ENCODE peak calls at places on chromosomes 2 and 18, in ten cellular contexts. One of them, this sample, is unnamed.

GRCh38 chr2:208240641-208241209 is 14.1 kb downstream of the IDH1 start:
- DNase-seq in prostate gland: no peak
- DNase-seq in heart left ventricle: no peak
- DNase-seq in right lobe of liver: no peak
- DNase-seq in tibial nerve: no peak
- DNase-seq in adrenal gland: no peak
- DNase-seq in gastrocnemius medialis: no peak
- DNase-seq in H1: no peak
- DNase-seq in breast epithelium: no peak
- DNase-seq in HCT116: no peak
- DNase-seq in this sample: no peak

GRCh38 chr2:12352891-12353290 is 363.8 kb upstream of the TRIB2 start:
- DNase-seq in prostate gland: no peak
- DNase-seq in heart left ventricle: no peak
- DNase-seq in right lobe of liver: no peak
- DNase-seq in tibial nerve: no peak
- DNase-seq in adrenal gland: no peak
- DNase-seq in gastrocnemius medialis: no peak
- DNase-seq in H1: no peak
- DNase-seq in breast epithelium: no peak
- DNase-seq in HCT116: no peak
- DNase-seq in this sample: no peak

GRCh38 chr18:59911600-59911999 is 11.8 kb downstream of the PMAIP1 start:
- DNase-seq in prostate gland: no peak
- DNase-seq in heart left ventricle: no peak
- DNase-seq in right lobe of liver: peak
- DNase-seq in tibial nerve: no peak
- DNase-seq in adrenal gland: no peak
- DNase-seq in gastrocnemius medialis: no peak
- DNase-seq in H1: no peak
- DNase-seq in breast epithelium: no peak
- DNase-seq in HCT116: no peak
- DNase-seq in this sample: no peak

GRCh38 chr2:95552911-95553310 is 38.9 kb upstream of the TRIM43 start:
- DNase-seq in prostate gland: no peak
- DNase-seq in heart left ventricle: no peak
- DNase-seq in right lobe of liver: peak
- DNase-seq in tibial nerve: peak
- DNase-seq in adrenal gland: no peak
- DNase-seq in gastrocnemius medialis: no peak
- DNase-seq in H1: no peak
- DNase-seq in breast epithelium: no peak
- DNase-seq in HCT116: no peak
- DNase-seq in this sample: no peak

GRCh38 chr18:77014538-77014937 is 118.0 kb downstream of the MBP start:
- DNase-seq in prostate gland: no peak
- DNase-seq in heart left ventricle: no peak
- DNase-seq in right lobe of liver: no peak
- DNase-seq in tibial nerve: no peak
- DNase-seq in adrenal gland: no peak
- DNase-seq in gastrocnemius medialis: peak
- DNase-seq in H1: no peak
- DNase-seq in breast epithelium: no peak
- DNase-seq in HCT116: no peak
- DNase-seq in this sample: no peak

GRCh38 chr18:63182247-63182771 is 137.3 kb downstream of the BCL2 start:
- DNase-seq in prostate gland: no peak
- DNase-seq in heart left ventricle: no peak
- DNase-seq in right lobe of liver: no peak
- DNase-seq in tibial nerve: no peak
- DNase-seq in adrenal gland: no peak
- DNase-seq in gastrocnemius medialis: no peak
- DNase-seq in H1: no peak
- DNase-seq in breast epithelium: no peak
- DNase-seq in HCT116: no peak
- DNase-seq in this sample: no peak

GRCh38 chr2:142544173-142544572 is 333.3 kb upstream of the KYNU start:
- DNase-seq in prostate gland: no peak
- DNase-seq in heart left ventricle: no peak
- DNase-seq in right lobe of liver: no peak
- DNase-seq in tibial nerve: no peak
- DNase-seq in adrenal gland: no peak
- DNase-seq in gastrocnemius medialis: no peak
- DNase-seq in H1: no peak
- DNase-seq in breast epithelium: no peak
- DNase-seq in HCT116: no peak
- DNase-seq in this sample: no peak

GRCh38 chr18:12777543-12777942 is 74.7 kb downstream of the PSMG2 start:
- DNase-seq in prostate gland: no peak
- DNase-seq in heart left ventricle: no peak
- DNase-seq in right lobe of liver: no peak
- DNase-seq in tibial nerve: no peak
- DNase-seq in adrenal gland: no peak
- DNase-seq in gastrocnemius medialis: no peak
- DNase-seq in H1: no peak
- DNase-seq in breast epithelium: no peak
- DNase-seq in HCT116: no peak
- DNase-seq in this sample: no peak

GRCh38 chr2:232532406-232532805 is 6.4 kb downstream of the CHRND start:
- DNase-seq in prostate gland: no peak
- DNase-seq in heart left ventricle: peak
- DNase-seq in right lobe of liver: no peak
- DNase-seq in tibial nerve: no peak
- DNase-seq in adrenal gland: no peak
- DNase-seq in gastrocnemius medialis: no peak
- DNase-seq in H1: no peak
- DNase-seq in breast epithelium: no peak
- DNase-seq in HCT116: no peak
- DNase-seq in this sample: no peak

GRCh38 chr2:8576525-8577157 is 105.2 kb upstream of the ID2 start:
- DNase-seq in prostate gland: no peak
- DNase-seq in heart left ventricle: no peak
- DNase-seq in right lobe of liver: peak
- DNase-seq in tibial nerve: no peak
- DNase-seq in adrenal gland: peak
- DNase-seq in gastrocnemius medialis: peak
- DNase-seq in H1: no peak
- DNase-seq in breast epithelium: no peak
- DNase-seq in HCT116: no peak
- DNase-seq in this sample: no peak

GRCh38 chr2:239190921-239191885 is 209.6 kb downstream of the HDAC4 start:
- DNase-seq in prostate gland: no peak
- DNase-seq in heart left ventricle: no peak
- DNase-seq in right lobe of liver: peak
- DNase-seq in tibial nerve: no peak
- DNase-seq in adrenal gland: peak
- DNase-seq in gastrocnemius medialis: peak
- DNase-seq in H1: peak
- DNase-seq in breast epithelium: no peak
- DNase-seq in HCT116: no peak
- DNase-seq in this sample: peak

GRCh38 chr18:23812566-23813440 is 123.5 kb downstream of the LAMA3 start:
- DNase-seq in prostate gland: no peak
- DNase-seq in heart left ventricle: no peak
- DNase-seq in right lobe of liver: no peak
- DNase-seq in tibial nerve: no peak
- DNase-seq in adrenal gland: no peak
- DNase-seq in gastrocnemius medialis: no peak
- DNase-seq in H1: no peak
- DNase-seq in breast epithelium: no peak
- DNase-seq in HCT116: peak
- DNase-seq in this sample: no peak

GRCh38 chr2:85578243-85579180 is 1.1 kb downstream of the VAMP8 start:
- DNase-seq in prostate gland: no peak
- DNase-seq in heart left ventricle: peak
- DNase-seq in right lobe of liver: no peak
- DNase-seq in tibial nerve: peak
- DNase-seq in adrenal gland: peak
- DNase-seq in gastrocnemius medialis: peak
- DNase-seq in H1: no peak
- DNase-seq in breast epithelium: no peak
- DNase-seq in HCT116: no peak
- DNase-seq in this sample: peak

GRCh38 chr2:168529900-168530561 is 74.0 kb downstream of the CERS6 start:
- DNase-seq in prostate gland: no peak
- DNase-seq in heart left ventricle: no peak
- DNase-seq in right lobe of liver: no peak
- DNase-seq in tibial nerve: no peak
- DNase-seq in adrenal gland: no peak
- DNase-seq in gastrocnemius medialis: no peak
- DNase-seq in H1: no peak
- DNase-seq in breast epithelium: no peak
- DNase-seq in HCT116: no peak
- DNase-seq in this sample: no peak

GRCh38 chr18:8669571-8669970 is 35.8 kb upstream of the MTCL1 start:
- DNase-seq in prostate gland: no peak
- DNase-seq in heart left ventricle: no peak
- DNase-seq in right lobe of liver: no peak
- DNase-seq in tibial nerve: no peak
- DNase-seq in adrenal gland: no peak
- DNase-seq in gastrocnemius medialis: no peak
- DNase-seq in H1: no peak
- DNase-seq in breast epithelium: no peak
- DNase-seq in HCT116: no peak
- DNase-seq in this sample: no peak

GRCh38 chr2:172953411-172953810 is 122.2 kb upstream of the MAP3K20 start:
- DNase-seq in prostate gland: no peak
- DNase-seq in heart left ventricle: no peak
- DNase-seq in right lobe of liver: no peak
- DNase-seq in tibial nerve: no peak
- DNase-seq in adrenal gland: no peak
- DNase-seq in gastrocnemius medialis: no peak
- DNase-seq in H1: no peak
- DNase-seq in breast epithelium: no peak
- DNase-seq in HCT116: no peak
- DNase-seq in this sample: no peak

GRCh38 chr2:8794923-8795825 is 42.2 kb downstream of the KIDINS220 start:
- DNase-seq in prostate gland: no peak
- DNase-seq in heart left ventricle: no peak
- DNase-seq in right lobe of liver: no peak
- DNase-seq in tibial nerve: peak
- DNase-seq in adrenal gland: peak
- DNase-seq in gastrocnemius medialis: peak
- DNase-seq in H1: no peak
- DNase-seq in breast epithelium: no peak
- DNase-seq in HCT116: no peak
- DNase-seq in this sample: no peak

GRCh38 chr2:184598313-184599053 is at the start of gene ZNF804A:
- DNase-seq in prostate gland: no peak
- DNase-seq in heart left ventricle: peak
- DNase-seq in right lobe of liver: peak
- DNase-seq in tibial nerve: peak
- DNase-seq in adrenal gland: peak
- DNase-seq in gastrocnemius medialis: peak
- DNase-seq in H1: peak
- DNase-seq in breast epithelium: no peak
- DNase-seq in HCT116: no peak
- DNase-seq in this sample: peak
- TF ChIP-seq POLR2A in prostate gland: no peak
- TF ChIP-seq POLR2A in heart left ventricle: no peak
- TF ChIP-seq POLR2A in right lobe of liver: no peak
- TF ChIP-seq POLR2A in tibial nerve: no peak
- TF ChIP-seq POLR2A in adrenal gland: no peak
- TF ChIP-seq POLR2A in gastrocnemius medialis: no peak
- TF ChIP-seq POLR2A in H1: no peak
- TF ChIP-seq POLR2A in breast epithelium: no peak
- TF ChIP-seq POLR2A in HCT116: no peak
- TF ChIP-seq POLR2A in this sample: no peak

DNA sequence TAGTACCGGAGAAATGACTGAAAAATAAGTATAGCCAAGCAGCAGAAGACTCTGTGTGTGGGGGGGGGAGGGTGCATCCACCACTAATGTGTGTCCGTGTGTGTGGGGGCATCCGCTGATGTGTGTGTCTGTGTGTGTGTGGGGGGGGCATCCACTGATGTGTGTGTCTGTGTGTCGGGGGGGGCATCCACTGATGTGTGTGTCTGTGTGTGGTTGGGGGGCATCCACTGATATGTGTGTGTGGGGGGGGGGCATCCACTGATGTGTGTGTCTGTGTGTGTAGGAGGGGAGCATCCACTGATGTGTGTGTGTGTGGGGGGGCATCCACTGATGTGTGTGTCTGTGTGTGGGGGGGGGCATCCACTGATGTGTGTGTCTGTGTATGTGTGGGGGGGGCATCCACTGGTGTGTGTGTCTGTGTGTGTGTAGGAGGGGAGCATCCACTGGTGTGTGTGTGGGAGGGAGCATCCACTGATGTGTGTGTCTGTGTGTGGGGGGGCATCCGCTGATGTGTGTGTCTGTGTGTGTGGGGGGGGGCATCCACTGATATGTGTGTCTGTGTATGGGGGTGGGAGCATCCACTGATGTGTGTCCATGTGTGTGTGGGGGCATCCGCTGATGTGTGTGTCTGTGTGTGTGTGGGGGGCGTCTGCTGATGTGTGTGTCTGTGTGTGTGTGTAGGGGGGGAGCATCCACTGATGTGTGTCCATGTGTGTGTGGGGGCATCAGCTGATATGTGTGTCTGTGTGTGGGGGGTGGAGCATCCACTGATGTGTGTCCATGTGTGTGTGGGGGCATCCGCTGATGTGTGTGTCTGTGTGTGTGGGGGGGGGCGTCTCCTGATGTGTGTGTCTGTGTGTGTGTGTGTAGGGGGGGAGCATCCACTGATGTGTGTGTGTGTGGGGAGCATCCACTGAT is 125.0 kb downstream of the NFATC1 start:
- DNase-seq in prostate gland: no peak
- DNase-seq in heart left ventricle: no peak
- DNase-seq in right lobe of liver: peak
- DNase-seq in tibial nerve: no peak
- DNase-seq in adrenal gland: no peak
- DNase-seq in gastrocnemius medialis: no peak
- DNase-seq in H1: no peak
- DNase-seq in breast epithelium: peak
- DNase-seq in HCT116: no peak
- DNase-seq in this sample: no peak
- H3K4me3 ChIP-seq in prostate gland: no peak
- H3K4me3 ChIP-seq in heart left ventricle: no peak
- H3K4me3 ChIP-seq in right lobe of liver: no peak
- H3K4me3 ChIP-seq in tibial nerve: no peak
- H3K4me3 ChIP-seq in adrenal gland: no peak
- H3K4me3 ChIP-seq in gastrocnemius medialis: no peak
- H3K4me3 ChIP-seq in H1: no peak
- H3K4me3 ChIP-seq in breast epithelium: no peak
- H3K4me3 ChIP-seq in HCT116: no peak
- H3K4me3 ChIP-seq in this sample: no peak

GRCh38 chr2:201680743-201681142 is 17.7 kb downstream of the MPP4 start:
- DNase-seq in prostate gland: no peak
- DNase-seq in heart left ventricle: no peak
- DNase-seq in right lobe of liver: no peak
- DNase-seq in tibial nerve: no peak
- DNase-seq in adrenal gland: no peak
- DNase-seq in gastrocnemius medialis: no peak
- DNase-seq in H1: peak
- DNase-seq in breast epithelium: no peak
- DNase-seq in HCT116: peak
- DNase-seq in this sample: no peak
- TF ChIP-seq CTCF in prostate gland: no peak
- TF ChIP-seq CTCF in heart left ventricle: peak
- TF ChIP-seq CTCF in right lobe of liver: no peak
- TF ChIP-seq CTCF in tibial nerve: no peak
- TF ChIP-seq CTCF in adrenal gland: peak
- TF ChIP-seq CTCF in gastrocnemius medialis: no peak
- TF ChIP-seq CTCF in H1: peak
- TF ChIP-seq CTCF in breast epithelium: no peak
- TF ChIP-seq CTCF in HCT116: peak
- TF ChIP-seq CTCF in this sample: no peak

GRCh38 chr18:6414118-6414722 is 491 bp downstream of the L3MBTL4 start:
- DNase-seq in prostate gland: peak
- DNase-seq in heart left ventricle: peak
- DNase-seq in right lobe of liver: peak
- DNase-seq in tibial nerve: peak
- DNase-seq in adrenal gland: peak
- DNase-seq in gastrocnemius medialis: peak
- DNase-seq in H1: peak
- DNase-seq in breast epithelium: peak
- DNase-seq in HCT116: no peak
- DNase-seq in this sample: peak
- TF ChIP-seq POLR2A in prostate gland: no peak
- TF ChIP-seq POLR2A in heart left ventricle: no peak
- TF ChIP-seq POLR2A in right lobe of liver: peak
- TF ChIP-seq POLR2A in tibial nerve: no peak
- TF ChIP-seq POLR2A in adrenal gland: no peak
- TF ChIP-seq POLR2A in gastrocnemius medialis: no peak
- TF ChIP-seq POLR2A in H1: no peak
- TF ChIP-seq POLR2A in breast epithelium: no peak
- TF ChIP-seq POLR2A in HCT116: no peak
- TF ChIP-seq POLR2A in this sample: no peak